ENCODE peak calls at places on chromosomes 4 and X, in seven cellular contexts. One of them, this sample, is unnamed.

GRCh38 chr4:151641167-151641566 is 119.6 kb downstream of the GATB start:
- DNase-seq in lower lobe of right lung: no peak
- DNase-seq in body of pancreas: no peak
- DNase-seq in OCI-LY7: no peak
- DNase-seq in ovary: no peak
- DNase-seq in CD4-positive, alpha-beta T cell: no peak
- DNase-seq in aorta: no peak
- DNase-seq in this sample: no peak

GRCh38 chr4:124953059-124953850 is 240.7 kb upstream of the ANKRD50 start:
- DNase-seq in aorta: no peak
- DNase-seq in CD4-positive, alpha-beta T cell: no peak
- DNase-seq in OCI-LY7: no peak
- DNase-seq in body of pancreas: no peak
- DNase-seq in ovary: no peak
- DNase-seq in lower lobe of right lung: no peak
- DNase-seq in this sample: no peak

GRCh38 chrX:11040405-11040804 is 70.7 kb upstream of the HCCS start:
- DNase-seq in CD4-positive, alpha-beta T cell: no peak
- DNase-seq in lower lobe of right lung: no peak
- DNase-seq in body of pancreas: no peak
- DNase-seq in ovary: no peak
- DNase-seq in OCI-LY7: no peak
- DNase-seq in aorta: no peak
- DNase-seq in this sample: no peak

GRCh38 chr4:7073526-7074390 is 5.9 kb upstream of the GRPEL1 start:
- DNase-seq in body of pancreas: no peak
- DNase-seq in CD4-positive, alpha-beta T cell: no peak
- DNase-seq in lower lobe of right lung: no peak
- DNase-seq in aorta: no peak
- DNase-seq in ovary: peak; percentile 61
- DNase-seq in OCI-LY7: peak; percentile 68
- DNase-seq in this sample: no peak

GRCh38 chr4:119525005-119525749 is 103.4 kb downstream of the PDE5A start:
- DNase-seq in CD4-positive, alpha-beta T cell: no peak
- DNase-seq in OCI-LY7: no peak
- DNase-seq in aorta: no peak
- DNase-seq in ovary: no peak
- DNase-seq in lower lobe of right lung: no peak
- DNase-seq in body of pancreas: no peak
- DNase-seq in this sample: no peak

GRCh38 chrX:63394872-63395271 is 43.7 kb upstream of the SPIN4 start:
- DNase-seq in lower lobe of right lung: no peak
- DNase-seq in CD4-positive, alpha-beta T cell: no peak
- DNase-seq in body of pancreas: no peak
- DNase-seq in ovary: no peak
- DNase-seq in OCI-LY7: no peak
- DNase-seq in aorta: no peak
- DNase-seq in this sample: no peak

GRCh38 chr4:59728496-59728895 is 1471.6 kb upstream of the ADGRL3 start:
- DNase-seq in lower lobe of right lung: no peak
- DNase-seq in CD4-positive, alpha-beta T cell: no peak
- DNase-seq in ovary: no peak
- DNase-seq in OCI-LY7: no peak
- DNase-seq in body of pancreas: no peak
- DNase-seq in aorta: no peak
- DNase-seq in this sample: no peak

GRCh38 chrX:136497556-136498048 is at the start of gene HTATSF1:
- DNase-seq in ovary: no peak
- DNase-seq in aorta: no peak
- DNase-seq in lower lobe of right lung: peak; percentile 44
- DNase-seq in OCI-LY7: no peak
- DNase-seq in CD4-positive, alpha-beta T cell: no peak
- DNase-seq in body of pancreas: no peak
- DNase-seq in this sample: no peak

GRCh38 chr4:54232151-54232688 is 3.1 kb downstream of the PDGFRA start:
- DNase-seq in lower lobe of right lung: no peak
- DNase-seq in aorta: peak; percentile 55
- DNase-seq in CD4-positive, alpha-beta T cell: no peak
- DNase-seq in ovary: no peak
- DNase-seq in OCI-LY7: no peak
- DNase-seq in body of pancreas: no peak
- DNase-seq in this sample: no peak

GRCh38 chr4:90328558-90328957 is 201.4 kb downstream of the CCSER1 start:
- DNase-seq in OCI-LY7: no peak
- DNase-seq in lower lobe of right lung: peak; percentile 48
- DNase-seq in aorta: no peak
- DNase-seq in body of pancreas: peak; percentile 27
- DNase-seq in ovary: no peak
- DNase-seq in CD4-positive, alpha-beta T cell: no peak
- DNase-seq in this sample: no peak

GRCh38 chr4:41887821-41888699 is 47.2 kb upstream of the TMEM33 start:
- DNase-seq in CD4-positive, alpha-beta T cell: no peak
- DNase-seq in lower lobe of right lung: no peak
- DNase-seq in body of pancreas: peak; percentile 47
- DNase-seq in aorta: no peak
- DNase-seq in ovary: peak; percentile 36
- DNase-seq in OCI-LY7: peak; percentile 55
- DNase-seq in this sample: no peak

GRCh38 chr4:3436048-3436797 is 5.5 kb upstream of the HGFAC start:
- DNase-seq in lower lobe of right lung: no peak
- DNase-seq in body of pancreas: no peak
- DNase-seq in OCI-LY7: no peak
- DNase-seq in CD4-positive, alpha-beta T cell: no peak
- DNase-seq in aorta: no peak
- DNase-seq in ovary: no peak
- DNase-seq in this sample: no peak

GRCh38 chr4:73764513-73764912 is 24.1 kb downstream of the CXCL8 start:
- DNase-seq in lower lobe of right lung: no peak
- DNase-seq in aorta: no peak
- DNase-seq in body of pancreas: no peak
- DNase-seq in ovary: no peak
- DNase-seq in CD4-positive, alpha-beta T cell: no peak
- DNase-seq in OCI-LY7: no peak
- DNase-seq in this sample: no peak

GRCh38 chr4:177371452-177371851 is 61.8 kb downstream of the NEIL3 start:
- DNase-seq in ovary: no peak
- DNase-seq in aorta: no peak
- DNase-seq in CD4-positive, alpha-beta T cell: no peak
- DNase-seq in lower lobe of right lung: no peak
- DNase-seq in OCI-LY7: no peak
- DNase-seq in body of pancreas: no peak
- DNase-seq in this sample: no peak

GRCh38 chr4:24224446-24224845 is 334.6 kb upstream of the PPARGC1A start:
- DNase-seq in aorta: no peak
- DNase-seq in body of pancreas: no peak
- DNase-seq in ovary: no peak
- DNase-seq in OCI-LY7: no peak
- DNase-seq in lower lobe of right lung: no peak
- DNase-seq in CD4-positive, alpha-beta T cell: no peak
- DNase-seq in this sample: no peak

GRCh38 chr4:98572697-98573096 is 85.7 kb downstream of the TSPAN5 start:
- DNase-seq in OCI-LY7: no peak
- DNase-seq in lower lobe of right lung: no peak
- DNase-seq in CD4-positive, alpha-beta T cell: no peak
- DNase-seq in aorta: no peak
- DNase-seq in body of pancreas: no peak
- DNase-seq in ovary: no peak
- DNase-seq in this sample: no peak

GRCh38 chrX:50707376-50707775 is 106.6 kb downstream of the SHROOM4 start:
- DNase-seq in CD4-positive, alpha-beta T cell: no peak
- DNase-seq in ovary: no peak
- DNase-seq in body of pancreas: no peak
- DNase-seq in aorta: no peak
- DNase-seq in OCI-LY7: no peak
- DNase-seq in lower lobe of right lung: no peak
- DNase-seq in this sample: no peak

GRCh38 chr4:7970031-7970946 is 30.6 kb upstream of the AFAP1 start:
- DNase-seq in body of pancreas: no peak
- DNase-seq in CD4-positive, alpha-beta T cell: peak; percentile 26
- DNase-seq in ovary: no peak
- DNase-seq in lower lobe of right lung: no peak
- DNase-seq in aorta: peak; percentile 55
- DNase-seq in OCI-LY7: no peak
- DNase-seq in this sample: no peak

GRCh38 chr4:147923854-147924253 is 192.0 kb downstream of the ARHGAP10 start:
- DNase-seq in lower lobe of right lung: no peak
- DNase-seq in body of pancreas: no peak
- DNase-seq in ovary: no peak
- DNase-seq in aorta: no peak
- DNase-seq in CD4-positive, alpha-beta T cell: no peak
- DNase-seq in OCI-LY7: no peak
- DNase-seq in this sample: no peak

GRCh38 chr4:41358626-41359025 is 101.9 kb downstream of the UCHL1 start:
- DNase-seq in aorta: no peak
- DNase-seq in body of pancreas: peak; percentile 26
- DNase-seq in CD4-positive, alpha-beta T cell: no peak
- DNase-seq in lower lobe of right lung: no peak
- DNase-seq in ovary: no peak
- DNase-seq in OCI-LY7: no peak
- DNase-seq in this sample: no peak

GRCh38 chrX:153681175-153681574 is 6.6 kb upstream of the SLC6A8 start:
- DNase-seq in ovary: no peak
- DNase-seq in CD4-positive, alpha-beta T cell: no peak
- DNase-seq in aorta: peak; percentile 21
- DNase-seq in lower lobe of right lung: no peak
- DNase-seq in body of pancreas: no peak
- DNase-seq in OCI-LY7: no peak
- DNase-seq in this sample: no peak

GRCh38 chr4:41579043-41579442 is 41.1 kb downstream of the LIMCH1 start:
- DNase-seq in ovary: no peak
- DNase-seq in aorta: no peak
- DNase-seq in CD4-positive, alpha-beta T cell: no peak
- DNase-seq in OCI-LY7: no peak
- DNase-seq in lower lobe of right lung: no peak
- DNase-seq in body of pancreas: no peak
- DNase-seq in this sample: no peak

GRCh38 chr4:15805583-15806517 is 27.7 kb downstream of the CD38 start:
- DNase-seq in CD4-positive, alpha-beta T cell: peak; percentile 31
- DNase-seq in OCI-LY7: peak; percentile 81
- DNase-seq in aorta: no peak
- DNase-seq in ovary: no peak
- DNase-seq in body of pancreas: peak; percentile 32
- DNase-seq in lower lobe of right lung: no peak
- DNase-seq in this sample: no peak

GRCh38 chrX:78103001-78103634 is 930 bp upstream of the PGK1 start:
- DNase-seq in lower lobe of right lung: no peak
- DNase-seq in OCI-LY7: no peak
- DNase-seq in ovary: no peak
- DNase-seq in body of pancreas: no peak
- DNase-seq in aorta: no peak
- DNase-seq in CD4-positive, alpha-beta T cell: no peak
- DNase-seq in this sample: no peak

GRCh38 chr4:24211821-24212220 is 322.0 kb upstream of the PPARGC1A start:
- DNase-seq in body of pancreas: no peak
- DNase-seq in aorta: no peak
- DNase-seq in lower lobe of right lung: no peak
- DNase-seq in CD4-positive, alpha-beta T cell: no peak
- DNase-seq in ovary: no peak
- DNase-seq in OCI-LY7: no peak
- DNase-seq in this sample: no peak

GRCh38 chrX:2441466-2441865 is 59.3 kb downstream of the DHRSX start:
- DNase-seq in lower lobe of right lung: no peak
- DNase-seq in ovary: no peak
- DNase-seq in aorta: no peak
- DNase-seq in OCI-LY7: no peak
- DNase-seq in body of pancreas: no peak
- DNase-seq in CD4-positive, alpha-beta T cell: no peak
- DNase-seq in this sample: no peak
- H3K27ac ChIP-seq in lower lobe of right lung: no peak overlapping the region
- H3K27ac ChIP-seq in ovary: no peak overlapping the region
- H3K27ac ChIP-seq in aorta: no peak overlapping the region
- H3K27ac ChIP-seq in OCI-LY7: no peak overlapping the region
- H3K27ac ChIP-seq in body of pancreas: no peak overlapping the region
- H3K27ac ChIP-seq in CD4-positive, alpha-beta T cell: no peak overlapping the region
- H3K27ac ChIP-seq in this sample: no peak overlapping the region

DNA sequence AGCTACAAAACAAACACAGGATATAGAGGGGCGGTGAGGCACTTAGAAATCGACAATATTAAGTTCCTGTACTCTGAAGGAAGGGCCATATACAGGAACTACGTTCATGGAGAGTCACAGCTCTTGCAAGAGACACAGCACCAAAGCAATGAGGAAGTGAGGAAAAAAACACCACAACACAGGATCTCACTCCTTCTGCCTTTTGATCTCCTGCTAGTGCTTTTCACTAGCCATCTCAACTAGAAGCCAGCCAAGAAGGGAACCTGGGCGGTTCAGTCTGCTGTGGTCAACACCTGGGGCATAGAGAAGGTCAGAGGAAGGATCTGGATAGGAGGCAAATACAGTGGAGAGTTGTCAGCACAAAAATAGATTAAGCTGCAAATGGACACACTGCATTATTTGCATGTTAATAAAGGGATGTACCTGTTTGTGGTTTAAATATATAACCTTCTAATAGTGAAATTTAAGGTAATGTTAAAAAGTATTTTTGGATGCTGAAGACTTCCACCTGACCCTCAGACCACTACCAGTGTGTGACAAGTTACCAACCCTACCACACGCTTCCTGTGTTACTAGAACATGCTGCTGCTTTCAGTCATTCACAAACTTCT is 104.6 kb downstream of the DTHD1 start:
- DNase-seq in aorta: no peak
- DNase-seq in CD4-positive, alpha-beta T cell: peak; percentile 57
- DNase-seq in body of pancreas: no peak
- DNase-seq in lower lobe of right lung: no peak
- DNase-seq in OCI-LY7: peak; percentile 34
- DNase-seq in ovary: no peak
- DNase-seq in this sample: no peak
- H3K27ac ChIP-seq in aorta: no peak overlapping the region
- H3K27ac ChIP-seq in CD4-positive, alpha-beta T cell: peak overlapping the region; percentile 44
- H3K27ac ChIP-seq in body of pancreas: no peak overlapping the region
- H3K27ac ChIP-seq in lower lobe of right lung: no peak overlapping the region
- H3K27ac ChIP-seq in OCI-LY7: no peak overlapping the region
- H3K27ac ChIP-seq in ovary: no peak overlapping the region
- H3K27ac ChIP-seq in this sample: no peak overlapping the region

DNA sequence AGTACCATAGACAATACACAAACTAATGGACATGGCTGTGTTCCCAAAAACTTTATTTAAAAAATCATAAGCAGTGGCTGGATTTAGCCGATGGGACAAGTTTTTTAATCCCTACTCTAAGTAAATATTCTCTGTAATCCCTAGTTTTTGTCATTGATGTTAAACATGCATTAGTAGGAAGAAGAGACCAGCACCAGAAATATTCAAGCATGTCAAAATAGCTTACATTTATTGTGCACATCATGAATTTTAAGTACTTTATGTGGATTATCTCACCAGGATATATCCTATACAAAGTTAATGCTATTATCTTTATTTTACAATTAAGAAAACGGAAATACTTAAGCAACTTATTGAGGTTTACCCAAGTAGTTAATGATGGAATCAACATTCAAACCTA is 46.0 kb downstream of the HSPA4L start:
- DNase-seq in aorta: no peak
- DNase-seq in OCI-LY7: no peak
- DNase-seq in body of pancreas: no peak
- DNase-seq in lower lobe of right lung: no peak
- DNase-seq in CD4-positive, alpha-beta T cell: no peak
- DNase-seq in ovary: no peak
- DNase-seq in this sample: no peak
- H3K27ac ChIP-seq in aorta: no peak overlapping the region
- H3K27ac ChIP-seq in OCI-LY7: no peak overlapping the region
- H3K27ac ChIP-seq in body of pancreas: no peak overlapping the region
- H3K27ac ChIP-seq in lower lobe of right lung: no peak overlapping the region
- H3K27ac ChIP-seq in CD4-positive, alpha-beta T cell: no peak overlapping the region
- H3K27ac ChIP-seq in ovary: no peak overlapping the region
- H3K27ac ChIP-seq in this sample: no peak overlapping the region

GRCh38 chrX:6909396-6909795 is 238.1 kb upstream of the STS start:
- DNase-seq in OCI-LY7: no peak
- DNase-seq in CD4-positive, alpha-beta T cell: no peak
- DNase-seq in lower lobe of right lung: no peak
- DNase-seq in body of pancreas: no peak
- DNase-seq in ovary: no peak
- DNase-seq in aorta: no peak
- DNase-seq in this sample: no peak

GRCh38 chrX:6910218-6910617 is 237.3 kb upstream of the STS start:
- DNase-seq in CD4-positive, alpha-beta T cell: no peak
- DNase-seq in ovary: no peak
- DNase-seq in body of pancreas: no peak
- DNase-seq in lower lobe of right lung: no peak
- DNase-seq in OCI-LY7: no peak
- DNase-seq in aorta: no peak
- DNase-seq in this sample: no peak
- H3K27ac ChIP-seq in CD4-positive, alpha-beta T cell: no peak overlapping the region
- H3K27ac ChIP-seq in ovary: no peak overlapping the region
- H3K27ac ChIP-seq in body of pancreas: no peak overlapping the region
- H3K27ac ChIP-seq in lower lobe of right lung: no peak overlapping the region
- H3K27ac ChIP-seq in OCI-LY7: no peak overlapping the region
- H3K27ac ChIP-seq in aorta: no peak overlapping the region
- H3K27ac ChIP-seq in this sample: no peak overlapping the region

This sample was measured in substantia nigra.